ENCODE peak calls at places on chromosomes 16 and 17, in eight cellular contexts. S is A549, W is GM12892, K is IMR-90, V is sigmoid colon, I is tibial nerve, E is HCT116, U is stomach. Y is an unnamed sample.

GRCh38 chr17:330993-331701 is 21.5 kb downstream of the RPH3AL start:
- DNase-seq in E (no peak), V (peak), S (no peak), K (no peak), I (peak), U (no peak), W (no peak), Y (no peak)

GRCh38 chr17:28334176-28334575 is 1.1 kb downstream of the IFT20 start:
- DNase-seq in I (no peak), K (peak), V (peak), E (no peak), W (no peak), U (no peak), S (no peak), Y (no peak)

GRCh38 chr17:70344356-70345060 is 175.2 kb downstream of the KCNJ2 start:
- DNase-seq in K (peak), U (no peak), W (no peak), E (no peak), S (no peak), I (no peak), V (no peak), Y (no peak)

GRCh38 chr17:18033442-18034099 is 5.4 kb downstream of the ATPAF2 start:
- DNase-seq in U (peak), V (no peak), W (peak), K (peak), E (peak), S (peak), I (no peak), Y (peak)

GRCh38 chr16:85541619-85542547 is 71.2 kb upstream of the GSE1 start:
- DNase-seq in I (no peak), E (no peak), K (no peak), W (no peak), V (no peak), U (no peak), S (no peak), Y (no peak)

GRCh38 chr16:87966685-87967185 is 15.5 kb downstream of the BANP start:
- DNase-seq in S (no peak), V (peak), W (no peak), K (no peak), I (no peak), E (no peak), U (peak), Y (no peak)

GRCh38 chr17:21842332-21843317 is 150.3 kb downstream of the KCNJ18 start:
- DNase-seq in I (no peak), U (no peak), S (no peak), E (no peak), V (no peak), K (no peak), W (no peak), Y (no peak)

GRCh38 chr17:79988163-79988971 is 47.3 kb downstream of the TBC1D16 start:
- DNase-seq in W (no peak), K (peak), E (peak), U (peak), I (no peak), S (peak), V (peak), Y (peak)

GRCh38 chr17:82270651-82271050 is 2.8 kb downstream of the CSNK1D start:
- DNase-seq in S (no peak), V (no peak), K (no peak), U (no peak), E (no peak), I (no peak), W (no peak), Y (no peak)
- TF ChIP-seq POLR2A in S (no peak), V (no peak), K (no peak), U (no peak), E (no peak), I (no peak), W (no peak), Y (no peak)

DNA sequence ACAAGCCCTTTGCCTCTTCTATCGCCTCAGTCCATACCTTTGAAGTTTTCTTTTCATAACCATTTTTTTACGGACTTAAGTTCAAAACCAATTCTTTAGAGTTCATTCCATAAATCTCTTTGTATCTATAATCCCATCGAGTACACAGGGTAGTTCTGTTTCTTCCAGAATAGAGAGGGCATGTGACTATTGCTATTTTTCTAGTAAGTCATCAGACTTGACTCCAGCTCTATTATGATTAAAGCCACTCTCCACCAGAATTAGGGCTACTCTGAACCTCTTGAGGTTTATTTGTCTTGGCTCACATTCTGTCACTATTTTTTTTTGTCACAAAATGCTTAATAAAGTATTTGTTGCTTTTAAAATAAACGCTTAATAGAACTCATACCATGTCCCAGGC is 191.9 kb upstream of the AXIN2 start:
- DNase-seq in V (no peak), E (no peak), U (no peak), W (no peak), K (no peak), S (no peak), I (no peak), Y (no peak)
- TF ChIP-seq POLR2A in V (no peak), E (no peak), U (no peak), W (no peak), K (no peak), S (no peak), I (no peak), Y (no peak)

GRCh38 chr17:42997984-42998938 is at the start of gene RPL27:
- DNase-seq in S (peak), V (peak), K (peak), I (peak), E (peak), W (peak), U (peak), Y (peak)

GRCh38 chr17:42999003-42999525 is 845 bp downstream of the RPL27 start:
- DNase-seq in W (no peak), E (no peak), U (no peak), I (no peak), S (no peak), V (no peak), K (no peak), Y (no peak)

GRCh38 chr17:43006639-43007551 is at the start of gene IFI35:
- DNase-seq in V (peak), K (peak), E (peak), I (peak), S (peak), U (peak), W (peak), Y (no peak)

GRCh38 chr17:43003542-43004172 is 2.9 kb upstream of the IFI35 start:
- DNase-seq in S (peak), E (peak), I (no peak), W (no peak), U (no peak), V (no peak), K (peak), Y (no peak)
- TF ChIP-seq POLR2A in S (no peak), E (no peak), I (no peak), W (peak), U (no peak), V (no peak), K (no peak), Y (no peak)

GRCh38 chr16:81718637-81719036 is 60.5 kb upstream of the PLCG2 start:
- DNase-seq in U (no peak), E (no peak), W (no peak), K (no peak), I (no peak), S (no peak), V (no peak), Y (no peak)
- TF ChIP-seq POLR2A in U (no peak), E (no peak), W (no peak), K (no peak), I (no peak), S (no peak), V (no peak), Y (no peak)

GRCh38 chr17:55433629-55434422 is 12.2 kb upstream of the MMD start:
- DNase-seq in V (peak), I (no peak), U (peak), E (no peak), W (no peak), K (peak), S (peak), Y (peak)
- TF ChIP-seq POLR2A in V (no peak), I (no peak), U (no peak), E (no peak), W (no peak), K (no peak), S (no peak), Y (no peak)

DNA sequence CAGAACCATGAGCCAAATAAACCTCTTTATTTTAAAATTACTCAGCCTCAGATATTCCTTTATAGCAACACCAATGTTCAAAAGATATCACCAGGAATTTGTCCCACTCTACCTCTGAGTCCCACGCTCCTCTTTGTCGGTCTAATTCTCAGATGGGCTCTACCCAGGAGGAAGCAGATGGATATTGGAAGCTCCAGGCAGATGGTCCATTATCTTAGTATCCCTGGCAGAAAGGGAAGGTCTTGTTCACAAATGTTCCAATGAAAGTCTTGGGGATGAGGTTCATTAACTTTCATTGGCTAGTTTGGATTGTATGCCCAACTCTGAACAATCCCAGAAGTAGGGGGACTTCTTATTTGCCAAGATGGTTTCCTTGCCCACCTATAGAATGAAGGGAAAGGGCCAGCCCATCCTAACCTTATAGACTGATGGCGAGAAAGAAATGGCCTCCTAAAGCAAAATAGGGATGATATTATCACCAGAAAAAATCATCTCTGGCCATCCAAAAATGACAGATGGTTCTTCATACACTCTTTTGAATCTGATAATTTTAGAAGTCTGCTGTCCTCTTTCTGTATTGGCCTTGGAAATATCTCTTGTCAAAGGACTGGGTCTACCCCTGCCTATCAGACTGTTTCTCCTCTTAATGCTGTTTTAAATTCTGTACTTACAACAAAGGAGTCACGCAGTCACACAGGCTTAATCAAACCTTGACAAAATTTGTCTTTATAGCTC is 21.3 kb upstream of the ELAC2 start:
- DNase-seq in S (no peak), W (no peak), V (no peak), I (no peak), E (no peak), U (no peak), K (no peak), Y (no peak)
- TF ChIP-seq POLR2A in S (no peak), W (no peak), V (no peak), I (no peak), E (no peak), U (no peak), K (no peak), Y (no peak)

DNA sequence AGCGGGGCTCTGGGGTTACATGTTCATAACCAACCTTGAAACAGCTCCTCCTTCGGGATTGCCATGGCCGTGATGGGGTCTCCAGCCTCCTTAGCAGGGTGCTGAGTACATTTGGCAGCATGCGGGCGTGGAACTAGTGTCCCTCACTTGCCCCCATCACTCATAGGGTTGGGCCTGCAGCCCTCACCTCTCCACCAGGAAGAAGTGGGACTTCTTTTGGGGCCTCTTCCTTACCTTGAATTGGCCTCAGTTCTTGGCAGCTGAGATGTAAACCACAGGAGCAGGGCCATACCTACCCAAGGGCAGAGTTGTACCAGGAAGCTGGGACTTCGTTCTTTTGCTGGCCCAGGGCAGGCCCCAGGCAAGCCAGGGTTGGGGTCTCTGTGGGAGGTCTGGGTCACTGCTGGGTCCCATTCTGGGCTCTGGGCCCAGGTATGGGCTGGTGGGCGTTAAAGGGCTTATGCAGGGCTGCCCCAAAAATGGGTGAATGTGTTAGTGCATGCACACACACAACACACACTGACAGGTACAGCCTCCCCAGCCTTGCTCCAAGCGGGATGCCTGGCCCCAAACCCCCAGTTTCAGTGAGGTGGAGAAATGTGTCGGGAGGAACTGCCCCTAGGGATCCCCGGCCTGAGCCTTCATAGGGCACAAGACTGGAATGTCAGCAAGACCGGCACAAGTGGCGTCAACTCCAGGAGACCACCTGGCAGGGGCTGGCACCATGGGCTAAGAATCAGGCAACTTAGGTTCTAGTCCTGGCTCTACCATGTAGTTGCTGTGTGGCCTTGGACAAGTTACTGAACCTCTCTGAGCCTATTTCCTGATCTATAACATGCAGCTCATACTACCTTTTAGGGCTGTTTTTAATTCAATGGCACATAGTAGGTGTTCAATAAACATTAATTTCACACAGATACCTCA is 3.9 kb upstream of the KRT15 start:
- DNase-seq in U (no peak), V (no peak), K (no peak), W (no peak), E (peak), I (no peak), S (no peak), Y (no peak)
- TF ChIP-seq POLR2A in U (no peak), V (no peak), K (no peak), W (no peak), E (no peak), I (no peak), S (no peak), Y (no peak)

DNA sequence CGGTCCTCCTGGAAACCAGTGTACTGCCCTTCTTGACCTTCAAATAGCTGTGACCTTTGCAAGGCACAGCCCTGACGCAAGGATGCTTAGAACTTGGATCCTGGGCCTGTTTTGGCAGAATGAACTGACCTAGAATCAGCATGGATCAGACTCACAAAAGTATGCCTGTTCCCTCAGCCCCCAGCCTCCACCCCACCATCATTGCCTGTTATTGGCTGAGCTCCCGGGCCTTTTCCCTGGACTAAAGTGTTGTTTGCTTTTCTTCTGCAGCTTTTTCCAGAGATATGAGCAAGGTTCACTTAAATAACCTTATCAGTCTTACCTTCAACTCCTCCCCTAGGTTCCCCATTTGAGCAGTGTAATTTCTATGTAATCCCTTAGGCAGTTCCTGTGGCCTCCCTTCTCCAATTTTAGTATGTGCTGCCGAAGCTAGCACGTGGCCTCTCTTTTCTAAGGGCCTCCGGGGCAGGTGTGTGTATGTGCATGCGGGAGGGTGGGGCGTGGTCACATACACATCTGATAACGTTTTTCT is 347.4 kb downstream of the MAF start:
- DNase-seq in U (peak), V (no peak), S (no peak), K (no peak), W (no peak), I (peak), E (no peak), Y (no peak)
- TF ChIP-seq POLR2A in U (no peak), V (no peak), S (no peak), K (no peak), W (no peak), I (no peak), E (no peak), Y (no peak)